ENCODE peak calls at places on chromosomes 3 and 15, in ten cellular contexts. One of them, this sample, is unnamed.

GRCh38 chr15:73075151-73075859 is 23.0 kb downstream of the NEO1 start:
- DNase-seq in small intestine: no peak
- DNase-seq in mesendoderm: no peak
- DNase-seq in mammary epithelial cell: peak
- DNase-seq in AG08396: no peak
- DNase-seq in LHCN-M2: no peak
- DNase-seq in activated naive CD8-positive, alpha-beta T cell treated with anti-CD3 and anti-CD28 coated beads, Interleukin-2, amount 50 U/mL, for 24 hours: no peak
- DNase-seq in body of pancreas: no peak
- DNase-seq in fibroblast of pulmonary artery: no peak
- DNase-seq in stomach: no peak
- DNase-seq in this sample: no peak

GRCh38 chr3:160801386-160802118 is 45.5 kb downstream of the PPM1L start:
- DNase-seq in small intestine: peak
- DNase-seq in mesendoderm: no peak
- DNase-seq in mammary epithelial cell: no peak
- DNase-seq in AG08396: peak
- DNase-seq in LHCN-M2: peak
- DNase-seq in activated naive CD8-positive, alpha-beta T cell treated with anti-CD3 and anti-CD28 coated beads, Interleukin-2, amount 50 U/mL, for 24 hours: peak
- DNase-seq in body of pancreas: no peak
- DNase-seq in fibroblast of pulmonary artery: peak
- DNase-seq in stomach: peak
- DNase-seq in this sample: no peak

GRCh38 chr15:38558714-38559059 is 5.9 kb downstream of the RASGRP1 start:
- DNase-seq in small intestine: no peak
- DNase-seq in mesendoderm: no peak
- DNase-seq in mammary epithelial cell: no peak
- DNase-seq in AG08396: no peak
- DNase-seq in LHCN-M2: no peak
- DNase-seq in activated naive CD8-positive, alpha-beta T cell treated with anti-CD3 and anti-CD28 coated beads, Interleukin-2, amount 50 U/mL, for 24 hours: no peak
- DNase-seq in body of pancreas: no peak
- DNase-seq in fibroblast of pulmonary artery: peak
- DNase-seq in stomach: no peak
- DNase-seq in this sample: no peak

GRCh38 chr3:16474920-16475319 is 38.6 kb downstream of the RFTN1 start:
- DNase-seq in small intestine: no peak
- DNase-seq in mesendoderm: no peak
- DNase-seq in mammary epithelial cell: no peak
- DNase-seq in AG08396: peak
- DNase-seq in LHCN-M2: peak
- DNase-seq in activated naive CD8-positive, alpha-beta T cell treated with anti-CD3 and anti-CD28 coated beads, Interleukin-2, amount 50 U/mL, for 24 hours: no peak
- DNase-seq in body of pancreas: no peak
- DNase-seq in fibroblast of pulmonary artery: peak
- DNase-seq in stomach: no peak
- DNase-seq in this sample: no peak

GRCh38 chr3:50274371-50275104 is 4.3 kb upstream of the LSMEM2 start:
- DNase-seq in small intestine: peak
- DNase-seq in mesendoderm: peak
- DNase-seq in mammary epithelial cell: peak
- DNase-seq in AG08396: peak
- DNase-seq in LHCN-M2: no peak
- DNase-seq in activated naive CD8-positive, alpha-beta T cell treated with anti-CD3 and anti-CD28 coated beads, Interleukin-2, amount 50 U/mL, for 24 hours: peak
- DNase-seq in body of pancreas: peak
- DNase-seq in fibroblast of pulmonary artery: peak
- DNase-seq in stomach: peak
- DNase-seq in this sample: peak

GRCh38 chr3:177602601-177603136 is 405.4 kb upstream of the TBL1XR1 start:
- DNase-seq in small intestine: peak
- DNase-seq in mesendoderm: no peak
- DNase-seq in mammary epithelial cell: peak
- DNase-seq in AG08396: no peak
- DNase-seq in LHCN-M2: no peak
- DNase-seq in activated naive CD8-positive, alpha-beta T cell treated with anti-CD3 and anti-CD28 coated beads, Interleukin-2, amount 50 U/mL, for 24 hours: no peak
- DNase-seq in body of pancreas: no peak
- DNase-seq in fibroblast of pulmonary artery: no peak
- DNase-seq in stomach: no peak
- DNase-seq in this sample: no peak

GRCh38 chr3:79006077-79006476 is 761.7 kb downstream of the ROBO1 start:
- DNase-seq in small intestine: no peak
- DNase-seq in mesendoderm: no peak
- DNase-seq in mammary epithelial cell: no peak
- DNase-seq in AG08396: no peak
- DNase-seq in LHCN-M2: no peak
- DNase-seq in activated naive CD8-positive, alpha-beta T cell treated with anti-CD3 and anti-CD28 coated beads, Interleukin-2, amount 50 U/mL, for 24 hours: no peak
- DNase-seq in body of pancreas: no peak
- DNase-seq in fibroblast of pulmonary artery: no peak
- DNase-seq in stomach: no peak
- DNase-seq in this sample: no peak

GRCh38 chr3:16299746-16300145 is 34.7 kb downstream of the OXNAD1 start:
- DNase-seq in small intestine: no peak
- DNase-seq in mesendoderm: no peak
- DNase-seq in mammary epithelial cell: no peak
- DNase-seq in AG08396: no peak
- DNase-seq in LHCN-M2: peak
- DNase-seq in activated naive CD8-positive, alpha-beta T cell treated with anti-CD3 and anti-CD28 coated beads, Interleukin-2, amount 50 U/mL, for 24 hours: no peak
- DNase-seq in body of pancreas: no peak
- DNase-seq in fibroblast of pulmonary artery: no peak
- DNase-seq in stomach: no peak
- DNase-seq in this sample: no peak

GRCh38 chr3:60160105-60160791 is 1091.0 kb downstream of the FHIT start:
- DNase-seq in small intestine: no peak
- DNase-seq in mesendoderm: no peak
- DNase-seq in mammary epithelial cell: no peak
- DNase-seq in AG08396: no peak
- DNase-seq in LHCN-M2: no peak
- DNase-seq in activated naive CD8-positive, alpha-beta T cell treated with anti-CD3 and anti-CD28 coated beads, Interleukin-2, amount 50 U/mL, for 24 hours: no peak
- DNase-seq in body of pancreas: no peak
- DNase-seq in fibroblast of pulmonary artery: no peak
- DNase-seq in stomach: no peak
- DNase-seq in this sample: no peak

GRCh38 chr15:101062471-101063171 is 143.5 kb downstream of the LRRK1 start:
- DNase-seq in small intestine: no peak
- DNase-seq in mesendoderm: peak
- DNase-seq in mammary epithelial cell: no peak
- DNase-seq in AG08396: no peak
- DNase-seq in LHCN-M2: no peak
- DNase-seq in activated naive CD8-positive, alpha-beta T cell treated with anti-CD3 and anti-CD28 coated beads, Interleukin-2, amount 50 U/mL, for 24 hours: no peak
- DNase-seq in body of pancreas: no peak
- DNase-seq in fibroblast of pulmonary artery: no peak
- DNase-seq in stomach: no peak
- DNase-seq in this sample: peak

GRCh38 chr3:14416453-14416852 is 14.0 kb downstream of the SLC6A6 start:
- DNase-seq in small intestine: no peak
- DNase-seq in mesendoderm: no peak
- DNase-seq in mammary epithelial cell: no peak
- DNase-seq in AG08396: no peak
- DNase-seq in LHCN-M2: no peak
- DNase-seq in activated naive CD8-positive, alpha-beta T cell treated with anti-CD3 and anti-CD28 coated beads, Interleukin-2, amount 50 U/mL, for 24 hours: no peak
- DNase-seq in body of pancreas: no peak
- DNase-seq in fibroblast of pulmonary artery: no peak
- DNase-seq in stomach: no peak
- DNase-seq in this sample: no peak

GRCh38 chr3:115697263-115698053 is 74.1 kb downstream of the GAP43 start:
- DNase-seq in small intestine: no peak
- DNase-seq in mesendoderm: peak
- DNase-seq in mammary epithelial cell: no peak
- DNase-seq in AG08396: no peak
- DNase-seq in LHCN-M2: peak
- DNase-seq in activated naive CD8-positive, alpha-beta T cell treated with anti-CD3 and anti-CD28 coated beads, Interleukin-2, amount 50 U/mL, for 24 hours: no peak
- DNase-seq in body of pancreas: no peak
- DNase-seq in fibroblast of pulmonary artery: peak
- DNase-seq in stomach: no peak
- DNase-seq in this sample: no peak

GRCh38 chr3:155871746-155872158 is 1.3 kb downstream of the GMPS start:
- DNase-seq in small intestine: no peak
- DNase-seq in mesendoderm: no peak
- DNase-seq in mammary epithelial cell: no peak
- DNase-seq in AG08396: no peak
- DNase-seq in LHCN-M2: no peak
- DNase-seq in activated naive CD8-positive, alpha-beta T cell treated with anti-CD3 and anti-CD28 coated beads, Interleukin-2, amount 50 U/mL, for 24 hours: no peak
- DNase-seq in body of pancreas: no peak
- DNase-seq in fibroblast of pulmonary artery: peak
- DNase-seq in stomach: no peak
- DNase-seq in this sample: no peak

GRCh38 chr3:35758358-35758757 is 119.0 kb downstream of the ARPP21 start:
- DNase-seq in small intestine: no peak
- DNase-seq in mesendoderm: peak
- DNase-seq in mammary epithelial cell: no peak
- DNase-seq in AG08396: no peak
- DNase-seq in LHCN-M2: no peak
- DNase-seq in activated naive CD8-positive, alpha-beta T cell treated with anti-CD3 and anti-CD28 coated beads, Interleukin-2, amount 50 U/mL, for 24 hours: no peak
- DNase-seq in body of pancreas: no peak
- DNase-seq in fibroblast of pulmonary artery: no peak
- DNase-seq in stomach: no peak
- DNase-seq in this sample: no peak

GRCh38 chr3:170387952-170388351 is 30.4 kb downstream of the SKIL start:
- DNase-seq in small intestine: no peak
- DNase-seq in mesendoderm: no peak
- DNase-seq in mammary epithelial cell: no peak
- DNase-seq in AG08396: no peak
- DNase-seq in LHCN-M2: peak
- DNase-seq in activated naive CD8-positive, alpha-beta T cell treated with anti-CD3 and anti-CD28 coated beads, Interleukin-2, amount 50 U/mL, for 24 hours: no peak
- DNase-seq in body of pancreas: no peak
- DNase-seq in fibroblast of pulmonary artery: peak
- DNase-seq in stomach: no peak
- DNase-seq in this sample: no peak

GRCh38 chr15:62569460-62570404 is 404.6 kb upstream of the C2CD4B start:
- DNase-seq in small intestine: peak
- DNase-seq in mesendoderm: no peak
- DNase-seq in mammary epithelial cell: peak
- DNase-seq in AG08396: peak
- DNase-seq in LHCN-M2: peak
- DNase-seq in activated naive CD8-positive, alpha-beta T cell treated with anti-CD3 and anti-CD28 coated beads, Interleukin-2, amount 50 U/mL, for 24 hours: no peak
- DNase-seq in body of pancreas: peak
- DNase-seq in fibroblast of pulmonary artery: peak
- DNase-seq in stomach: peak
- DNase-seq in this sample: no peak

GRCh38 chr3:37041546-37042195 is 48.4 kb downstream of the MLH1 start:
- DNase-seq in small intestine: no peak
- DNase-seq in mesendoderm: no peak
- DNase-seq in mammary epithelial cell: no peak
- DNase-seq in AG08396: no peak
- DNase-seq in LHCN-M2: no peak
- DNase-seq in activated naive CD8-positive, alpha-beta T cell treated with anti-CD3 and anti-CD28 coated beads, Interleukin-2, amount 50 U/mL, for 24 hours: no peak
- DNase-seq in body of pancreas: no peak
- DNase-seq in fibroblast of pulmonary artery: no peak
- DNase-seq in stomach: no peak
- DNase-seq in this sample: no peak

GRCh38 chr3:181567446-181568075 is 144.2 kb upstream of the SOX2 start:
- DNase-seq in small intestine: no peak
- DNase-seq in mesendoderm: no peak
- DNase-seq in mammary epithelial cell: peak
- DNase-seq in AG08396: no peak
- DNase-seq in LHCN-M2: peak
- DNase-seq in activated naive CD8-positive, alpha-beta T cell treated with anti-CD3 and anti-CD28 coated beads, Interleukin-2, amount 50 U/mL, for 24 hours: no peak
- DNase-seq in body of pancreas: no peak
- DNase-seq in fibroblast of pulmonary artery: peak
- DNase-seq in stomach: no peak
- DNase-seq in this sample: no peak

GRCh38 chr3:172604895-172605646 is 81.8 kb upstream of the TNFSF10 start:
- DNase-seq in small intestine: no peak
- DNase-seq in mesendoderm: no peak
- DNase-seq in mammary epithelial cell: no peak
- DNase-seq in AG08396: no peak
- DNase-seq in LHCN-M2: no peak
- DNase-seq in activated naive CD8-positive, alpha-beta T cell treated with anti-CD3 and anti-CD28 coated beads, Interleukin-2, amount 50 U/mL, for 24 hours: no peak
- DNase-seq in body of pancreas: no peak
- DNase-seq in fibroblast of pulmonary artery: no peak
- DNase-seq in stomach: no peak
- DNase-seq in this sample: no peak

GRCh38 chr3:126438186-126438585 is 37.5 kb downstream of the ZXDC start:
- DNase-seq in small intestine: no peak
- DNase-seq in mesendoderm: no peak
- DNase-seq in mammary epithelial cell: no peak
- DNase-seq in AG08396: no peak
- DNase-seq in LHCN-M2: no peak
- DNase-seq in activated naive CD8-positive, alpha-beta T cell treated with anti-CD3 and anti-CD28 coated beads, Interleukin-2, amount 50 U/mL, for 24 hours: no peak
- DNase-seq in body of pancreas: no peak
- DNase-seq in fibroblast of pulmonary artery: no peak
- DNase-seq in stomach: peak
- DNase-seq in this sample: no peak

GRCh38 chr3:124985358-124985757 is 50.8 kb upstream of the MUC13 start:
- DNase-seq in small intestine: no peak
- DNase-seq in mesendoderm: peak
- DNase-seq in mammary epithelial cell: peak
- DNase-seq in AG08396: peak
- DNase-seq in LHCN-M2: peak
- DNase-seq in activated naive CD8-positive, alpha-beta T cell treated with anti-CD3 and anti-CD28 coated beads, Interleukin-2, amount 50 U/mL, for 24 hours: no peak
- DNase-seq in body of pancreas: no peak
- DNase-seq in fibroblast of pulmonary artery: peak
- DNase-seq in stomach: no peak
- DNase-seq in this sample: no peak